ENCODE peak calls at places on chromosomes 13 and 19, in five cellular contexts. E is NCI-H146, B is KG1, Y is NB4, T is AG08396. F is an unnamed sample.
A peak's percentile ranks its signal among the peaks of the same experiment; 100 is the strongest.

GRCh38 chr13:40657961-40658360 is 8.5 kb downstream of the FOXO1 start:
- DNase-seq in E (no peak), B (no peak), Y (no peak), T (no peak), F (no peak)

GRCh38 chr13:28297341-28297740 is 159.0 kb downstream of the PAN3 start:
- DNase-seq in E (no peak), B (no peak), Y (no peak), T (no peak), F (no peak)

GRCh38 chr19:44757057-44757734 is 8.7 kb downstream of the BCL3 start:
- DNase-seq in E (no peak), B (no peak), Y (no peak), T (peak; percentile 72), F (no peak)

GRCh38 chr13:20608438-20609020 is 41.6 kb downstream of the IFT88 start:
- DNase-seq in E (no peak), B (no peak), Y (no peak), T (no peak), F (no peak)

GRCh38 chr13:22077764-22078163 is 406.9 kb downstream of the FGF9 start:
- DNase-seq in E (no peak), B (no peak), Y (no peak), T (no peak), F (no peak)

GRCh38 chr19:8401981-8402411 is 11.1 kb upstream of the MARCHF2 start:
- DNase-seq in E (no peak), B (no peak), Y (no peak), T (no peak), F (no peak)

GRCh38 chr19:43564800-43565199 is 10.5 kb downstream of the XRCC1 start:
- DNase-seq in E (no peak), B (no peak), Y (no peak), T (no peak), F (no peak)

GRCh38 chr13:55013051-55013450 is 1984.4 kb downstream of the OLFM4 start:
- DNase-seq in E (no peak), B (no peak), Y (no peak), T (no peak), F (no peak)

GRCh38 chr19:18637644-18638630 is 1.1 kb downstream of the KLHL26 start:
- DNase-seq in E (peak; percentile 86), B (no peak), Y (peak; percentile 32), T (no peak), F (no peak)

GRCh38 chr19:43464089-43464775 is 1.2 kb downstream of the LYPD3 start:
- DNase-seq in E (peak; percentile 77), B (no peak), Y (no peak), T (no peak), F (no peak)

GRCh38 chr19:19120308-19121156 is 17.7 kb downstream of the TMEM161A start:
- DNase-seq in E (no peak), B (no peak), Y (peak; percentile 71), T (peak; percentile 63), F (no peak)

GRCh38 chr13:91141619-91142061 is 205.8 kb upstream of the MIR17HG start:
- DNase-seq in E (peak; percentile 56), B (no peak), Y (no peak), T (no peak), F (no peak)

GRCh38 chr13:94706101-94706853 is 6.1 kb downstream of the SOX21 start:
- DNase-seq in E (peak; percentile 91), B (no peak), Y (no peak), T (no peak), F (no peak)

GRCh38 chr19:31890230-31890629 is 455.2 kb upstream of the ZNF507 start:
- DNase-seq in E (no peak), B (no peak), Y (no peak), T (no peak), F (no peak)

GRCh38 chr19:18603958-18604819 is 2.4 kb downstream of the CRLF1 start:
- DNase-seq in E (no peak), B (no peak), Y (no peak), T (peak; percentile 6), F (no peak)

GRCh38 chr19:1183543-1184172 is 9.6 kb upstream of the SBNO2 start:
- DNase-seq in E (no peak), B (no peak), Y (no peak), T (no peak), F (no peak)

GRCh38 chr19:13195678-13196077 is 45.5 kb downstream of the IER2 start:
- DNase-seq in E (peak; percentile 58), B (no peak), Y (peak; percentile 44), T (no peak), F (peak; percentile 34)